ENCODE peak calls at places on chromosome 12, in six cellular contexts. C is AG09309, S is gastrocnemius medialis, X is prostate gland, I is HFFc6, Y is MM.1S. K is an unnamed sample.

GRCh38 chr12:54935235-54935951 is 49.2 kb downstream of the TESPA1 start:
- DNase-seq in X (peak; percentile 42), I (peak; percentile 89), Y (no peak), S (no peak), C (peak; percentile 74), K (no peak)

GRCh38 chr12:12890815-12891645 is at the start of gene GPRC5A:
- DNase-seq in I (peak; percentile 97), S (peak; percentile 69), X (peak; percentile 81), C (peak; percentile 83), Y (peak; percentile 52), K (peak; percentile 87)

GRCh38 chr12:19382111-19382526 is 57.2 kb upstream of the AEBP2 start:
- DNase-seq in I (peak; percentile 60), Y (peak; percentile 25), S (no peak), C (peak; percentile 67), X (no peak), K (no peak)

GRCh38 chr12:113905829-113906228 is 60.3 kb downstream of the RBM19 start:
- DNase-seq in Y (no peak), C (no peak), X (no peak), I (no peak), S (no peak), K (no peak)

GRCh38 chr12:64269161-64269560 is 47.1 kb upstream of the KICS2 start:
- DNase-seq in Y (no peak), X (no peak), S (no peak), C (no peak), I (no peak), K (no peak)

GRCh38 chr12:26123482-26123980 is 1.3 kb downstream of the BHLHE41 start:
- DNase-seq in I (peak; percentile 9), Y (peak; percentile 39), S (no peak), C (no peak), X (no peak), K (no peak)

GRCh38 chr12:104275689-104276088 is 27.9 kb upstream of the EID3 start:
- DNase-seq in C (no peak), S (no peak), X (no peak), Y (no peak), I (no peak), K (no peak)

GRCh38 chr12:6334940-6335450 is 6.9 kb downstream of the TNFRSF1A start:
- DNase-seq in Y (no peak), I (no peak), C (no peak), S (no peak), X (no peak), K (no peak)

GRCh38 chr12:46159239-46159901 is 109.5 kb downstream of the SLC38A1 start:
- DNase-seq in C (no peak), X (no peak), I (no peak), S (no peak), Y (no peak), K (no peak)

GRCh38 chr12:105665366-105665765 is 334.9 kb downstream of the C12orf75 start:
- DNase-seq in I (no peak), C (no peak), Y (no peak), S (no peak), X (no peak), K (no peak)

GRCh38 chr12:130582286-130582685 is 133.8 kb downstream of the RIMBP2 start:
- DNase-seq in S (no peak), Y (no peak), X (no peak), I (no peak), C (no peak), K (no peak)

GRCh38 chr12:117124421-117125274 is 25.4 kb upstream of the TESC start:
- DNase-seq in S (no peak), X (no peak), C (no peak), Y (no peak), I (no peak), K (no peak)

GRCh38 chr12:117010693-117011451 is 88.3 kb downstream of the TESC start:
- DNase-seq in Y (no peak), S (no peak), I (no peak), X (no peak), C (no peak), K (no peak)

GRCh38 chr12:5512585-5512970 is 80.7 kb downstream of the NTF3 start:
- DNase-seq in I (no peak), S (no peak), X (no peak), C (no peak), Y (no peak), K (no peak)

GRCh38 chr12:5220835-5221234 is 177.2 kb downstream of the KCNA5 start:
- DNase-seq in C (no peak), I (no peak), Y (no peak), S (no peak), X (no peak), K (no peak)

GRCh38 chr12:1207276-1207675 is 216.3 kb downstream of the ERC1 start:
- DNase-seq in I (no peak), Y (no peak), S (no peak), X (no peak), C (no peak), K (no peak)

GRCh38 chr12:42588308-42588836 is 1.2 kb downstream of the PRICKLE1 start:
- DNase-seq in I (no peak), C (no peak), X (no peak), Y (no peak), S (no peak), K (no peak)

GRCh38 chr12:25034676-25035075 is 85.8 kb upstream of the BCAT1 start:
- DNase-seq in X (no peak), S (no peak), C (no peak), I (no peak), Y (no peak), K (no peak)

GRCh38 chr12:112381421-112381897 is 772 bp downstream of the HECTD4 start:
- DNase-seq in C (no peak), Y (peak; percentile 69), X (peak; percentile 20), I (no peak), S (no peak), K (no peak)

GRCh38 chr12:4271433-4272013 is 2.0 kb upstream of the CCND2 start:
- DNase-seq in I (no peak), Y (peak; percentile 59), C (no peak), X (no peak), S (no peak), K (no peak)

GRCh38 chr12:21526053-21526452 is at the start of gene SPX:
- DNase-seq in S (no peak), I (no peak), Y (no peak), C (no peak), X (no peak), K (no peak)

GRCh38 chr12:51961834-51962233 is 10.3 kb downstream of the ACVR1B start:
- DNase-seq in S (no peak), Y (no peak), I (no peak), X (no peak), C (no peak), K (no peak)

DNA sequence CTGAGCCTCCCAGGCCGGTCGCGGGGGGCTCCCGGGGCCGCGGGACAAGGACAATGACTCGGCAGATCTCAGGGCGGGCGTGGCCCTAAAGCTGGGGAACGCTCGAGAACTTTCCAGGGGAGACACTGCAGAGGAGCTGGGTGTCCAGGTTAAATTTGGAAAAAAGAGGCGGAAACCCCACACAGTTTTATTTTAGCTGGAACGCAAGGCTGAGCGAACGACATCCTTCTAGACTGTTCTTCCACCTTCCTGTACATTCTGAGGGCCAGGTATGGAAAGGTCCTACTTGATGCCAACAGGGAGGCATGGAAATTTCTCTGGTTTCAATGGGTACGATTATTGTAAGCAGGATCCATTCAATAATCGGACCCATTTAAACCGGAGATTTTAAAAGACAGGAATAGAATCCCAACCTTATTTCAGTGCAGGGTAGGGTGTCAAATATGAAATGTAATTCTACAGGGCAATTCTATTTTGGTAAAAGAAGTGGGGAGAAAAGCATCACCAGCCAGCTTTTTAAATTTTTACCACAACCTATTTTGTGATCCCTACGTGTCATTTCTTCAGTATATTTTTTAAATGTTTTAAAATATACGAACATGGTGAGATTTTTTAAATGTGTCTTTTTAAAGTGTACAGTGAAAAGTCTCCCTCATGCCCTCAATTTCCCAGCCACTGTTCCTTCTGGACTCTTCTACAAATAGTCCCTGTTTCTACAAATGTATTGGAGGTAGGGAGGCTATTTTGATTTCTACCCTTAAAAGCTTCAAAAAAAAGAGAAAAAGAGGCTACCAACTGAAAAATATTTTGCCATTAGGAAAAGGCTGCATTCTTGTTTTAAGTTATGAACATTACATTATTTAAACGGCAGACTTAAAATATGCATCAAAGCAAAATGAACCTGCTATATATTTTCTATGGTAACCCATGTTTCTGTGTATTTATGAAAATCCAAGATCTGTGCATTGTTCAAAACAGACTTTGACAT is 1.1 kb upstream of the UBC start:
- DNase-seq in X (peak; percentile 46), Y (peak; percentile 45), S (peak; percentile 84), C (no peak), I (no peak), K (no peak)
- TF ChIP-seq CTCF in X (no peak), Y (no peak), S (no peak), C (no peak), I (no peak), K (no peak)

DNA sequence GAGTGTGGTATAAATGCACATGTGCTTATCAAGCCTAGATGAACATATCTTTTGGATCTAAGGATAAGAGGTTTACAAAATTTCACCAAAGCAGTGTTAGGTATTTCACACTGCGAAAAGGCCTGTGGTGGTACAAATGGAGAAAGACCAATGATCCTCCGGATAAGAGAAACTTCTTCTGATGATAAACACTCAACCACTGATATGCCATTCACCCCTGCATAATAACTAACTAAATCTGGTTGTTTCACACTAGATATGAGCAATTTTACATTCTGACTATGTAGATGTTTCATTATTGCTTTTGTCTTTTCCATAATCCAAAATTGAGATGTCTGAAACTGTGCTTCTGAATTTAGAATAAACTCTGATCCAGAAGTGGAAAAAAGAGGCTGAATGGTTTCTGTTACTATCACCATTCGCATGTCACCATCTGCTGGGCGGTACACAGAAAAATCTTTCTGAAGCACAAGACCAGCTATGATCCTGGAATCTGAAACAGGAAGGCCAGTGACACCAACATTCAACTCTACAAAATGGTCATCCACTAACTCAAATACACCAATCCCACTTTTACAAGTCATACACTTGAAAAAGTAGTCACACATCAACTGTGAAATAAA is 1.3 kb downstream of the BBS10 start:
- DNase-seq in C (no peak), I (peak; percentile 75), S (peak; percentile 54), Y (peak; percentile 63), X (peak; percentile 13), K (no peak)
- TF ChIP-seq CTCF in C (peak; percentile 59), I (peak; percentile 75), S (peak; percentile 39), Y (peak; percentile 55), X (no peak), K (no peak)

GRCh38 chr12:92244036-92244435 is 98.4 kb upstream of the BTG1 start:
- DNase-seq in Y (no peak), C (peak; percentile 1), I (no peak), X (peak; percentile 54), S (peak; percentile 28), K (no peak)
- TF ChIP-seq CTCF in Y (no peak), C (peak; percentile 1), I (no peak), X (no peak), S (peak; percentile 23), K (no peak)

GRCh38 chr12:128267651-128268347 is 829 bp downstream of the TMEM132C start:
- DNase-seq in C (no peak), S (no peak), I (no peak), Y (no peak), X (no peak), K (no peak)
- TF ChIP-seq CTCF in C (no peak), S (no peak), I (no peak), Y (no peak), X (no peak), K (no peak)

DNA sequence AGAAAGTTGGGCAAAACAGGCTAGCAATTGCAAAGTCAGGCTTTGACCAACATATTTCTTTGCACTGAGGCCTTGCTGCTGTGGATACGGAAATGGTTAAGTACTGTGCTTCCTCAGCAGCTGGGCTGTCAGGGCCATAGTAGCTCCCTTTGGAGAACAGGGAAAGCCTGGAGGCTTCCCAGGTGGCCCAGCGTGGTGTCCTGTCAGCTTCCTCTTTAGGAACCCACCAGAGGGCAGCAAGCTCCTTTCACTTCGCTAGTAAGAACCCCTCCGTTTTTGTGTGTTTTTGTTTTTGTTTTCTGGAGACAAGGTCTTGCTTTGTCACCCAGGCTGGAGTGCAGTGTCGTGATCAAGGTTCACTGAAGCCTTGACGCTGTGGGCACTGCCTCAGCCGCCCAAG is 1.7 kb upstream of the CFAP251 start:
- DNase-seq in X (no peak), S (no peak), Y (no peak), I (no peak), C (no peak), K (no peak)
- TF ChIP-seq CTCF in X (no peak), S (no peak), Y (no peak), I (peak; percentile 50), C (no peak), K (no peak)

K was measured in omental fat pad.